ENCODE peak calls at places on chromosomes 4 and X, in ten cellular contexts. S, X, N, H, M, U, R, V, O and F are unnamed samples.

GRCh38 chr4:110130578-110131358 is 67.6 kb downstream of the ELOVL6 start:
- DNase-seq in S (no peak), X (no peak), N (no peak), H (no peak), M (no peak), U (no peak), R (no peak), V (no peak), O (no peak), F (no peak)

GRCh38 chrX:44915361-44915868 is 42.4 kb downstream of the KDM6A start:
- DNase-seq in S (no peak), X (no peak), N (no peak), H (no peak), M (no peak), U (peak), R (peak), V (no peak), O (no peak), F (peak)

GRCh38 chr4:140256335-140256734 is 102.4 kb upstream of the MAML3 start:
- DNase-seq in S (no peak), X (no peak), N (no peak), H (no peak), M (no peak), U (peak), R (peak), V (no peak), O (no peak), F (peak)

GRCh38 chrX:155747520-155747919 is 133.6 kb upstream of the VAMP7 start:
- DNase-seq in S (no peak), X (no peak), N (peak), H (no peak), M (no peak), U (peak), R (peak), V (no peak), O (no peak), F (peak)

GRCh38 chrX:9420513-9420912 is 44.3 kb upstream of the TBL1X start:
- DNase-seq in S (no peak), X (no peak), N (no peak), H (no peak), M (peak), U (no peak), R (peak), V (no peak), O (no peak), F (no peak)

GRCh38 chr4:38688676-38689355 is 24.8 kb downstream of the KLF3 start:
- DNase-seq in S (no peak), X (no peak), N (no peak), H (no peak), M (no peak), U (peak), R (no peak), V (no peak), O (no peak), F (peak)

GRCh38 chr4:109879636-109880314 is 31.9 kb downstream of the LRIT3 start:
- DNase-seq in S (no peak), X (no peak), N (no peak), H (no peak), M (no peak), U (no peak), R (no peak), V (no peak), O (no peak), F (no peak)

GRCh38 chr4:5191831-5192230 is 140.6 kb downstream of the STK32B start:
- DNase-seq in S (no peak), X (no peak), N (no peak), H (no peak), M (no peak), U (no peak), R (no peak), V (no peak), O (no peak), F (no peak)

GRCh38 chr4:142408003-142408441 is 438.1 kb downstream of the INPP4B start:
- DNase-seq in S (no peak), X (no peak), N (no peak), H (no peak), M (no peak), U (peak), R (no peak), V (no peak), O (no peak), F (no peak)

GRCh38 chrX:1528884-1529203 is 8.1 kb downstream of the P2RY8 start:
- DNase-seq in S (no peak), X (no peak), N (no peak), H (no peak), M (peak), U (no peak), R (no peak), V (no peak), O (no peak), F (no peak)

GRCh38 chrX:120015145-120016067 is 62.1 kb downstream of the RHOXF2B start:
- DNase-seq in S (no peak), X (no peak), N (no peak), H (no peak), M (no peak), U (no peak), R (no peak), V (no peak), O (no peak), F (peak)

GRCh38 chr4:9893329-9894108 is 112.1 kb downstream of the DRD5 start:
- DNase-seq in S (no peak), X (no peak), N (no peak), H (no peak), M (peak), U (no peak), R (peak), V (no peak), O (no peak), F (no peak)

GRCh38 chr4:26191353-26191752 is 129.5 kb upstream of the RBPJ start:
- DNase-seq in S (no peak), X (no peak), N (no peak), H (no peak), M (no peak), U (no peak), R (no peak), V (no peak), O (no peak), F (no peak)

GRCh38 chr4:5788144-5788543 is 77.1 kb downstream of the EVC start:
- DNase-seq in S (peak), X (no peak), N (no peak), H (no peak), M (peak), U (no peak), R (no peak), V (peak), O (no peak), F (no peak)

GRCh38 chr4:7553280-7553679 is 118.5 kb upstream of the PSAPL1 start:
- DNase-seq in S (no peak), X (no peak), N (no peak), H (no peak), M (no peak), U (no peak), R (no peak), V (no peak), O (no peak), F (no peak)

GRCh38 chr4:73868206-73869129 is 725 bp upstream of the CXCL1 start:
- DNase-seq in S (no peak), X (no peak), N (no peak), H (no peak), M (no peak), U (peak), R (peak), V (peak), O (no peak), F (no peak)

GRCh38 chr4:65559270-65559669 is 111.0 kb downstream of the EPHA5 start:
- DNase-seq in S (no peak), X (no peak), N (no peak), H (no peak), M (no peak), U (no peak), R (no peak), V (no peak), O (no peak), F (no peak)

GRCh38 chr4:168978001-168978700 is 31.9 kb downstream of the CBR4 start:
- DNase-seq in S (no peak), X (no peak), N (no peak), H (no peak), M (no peak), U (no peak), R (no peak), V (no peak), O (no peak), F (no peak)

GRCh38 chrX:49237060-49237459 is 1.8 kb downstream of the CCDC22 start:
- DNase-seq in S (no peak), X (no peak), N (no peak), H (no peak), M (no peak), U (no peak), R (no peak), V (no peak), O (no peak), F (no peak)

GRCh38 chr4:38113136-38113535 is 152.9 kb downstream of the PTTG2 start:
- DNase-seq in S (no peak), X (no peak), N (no peak), H (no peak), M (no peak), U (no peak), R (no peak), V (no peak), O (no peak), F (no peak)

GRCh38 chr4:163866728-163867313 is 372.3 kb downstream of the TMA16 start:
- DNase-seq in S (no peak), X (no peak), N (no peak), H (no peak), M (no peak), U (no peak), R (peak), V (no peak), O (no peak), F (no peak)

GRCh38 chrX:121831601-121832000 is 784.2 kb downstream of the GLUD2 start:
- DNase-seq in S (no peak), X (no peak), N (no peak), H (no peak), M (no peak), U (no peak), R (no peak), V (no peak), O (no peak), F (no peak)

GRCh38 chr4:173252024-173252935 is 81.9 kb downstream of the HMGB2 start:
- DNase-seq in S (no peak), X (peak), N (peak), H (no peak), M (no peak), U (peak), R (peak), V (peak), O (peak), F (peak)

GRCh38 chr4:101400096-101400495 is 52.8 kb upstream of the PPP3CA start:
- DNase-seq in S (no peak), X (no peak), N (no peak), H (no peak), M (no peak), U (no peak), R (no peak), V (no peak), O (no peak), F (no peak)

GRCh38 chrX:54043696-54044125 is 562 bp downstream of the PHF8 start:
- DNase-seq in S (no peak), X (no peak), N (peak), H (peak), M (no peak), U (no peak), R (peak), V (no peak), O (no peak), F (peak)

GRCh38 chr4:56388311-56388710 is 1.0 kb upstream of the AASDH start:
- DNase-seq in S (no peak), X (no peak), N (no peak), H (no peak), M (no peak), U (peak), R (peak), V (no peak), O (no peak), F (no peak)

GRCh38 chrX:53253293-53254020 is 27.9 kb downstream of the IQSEC2 start:
- DNase-seq in S (no peak), X (no peak), N (no peak), H (no peak), M (no peak), U (no peak), R (peak), V (no peak), O (no peak), F (no peak)

DNA sequence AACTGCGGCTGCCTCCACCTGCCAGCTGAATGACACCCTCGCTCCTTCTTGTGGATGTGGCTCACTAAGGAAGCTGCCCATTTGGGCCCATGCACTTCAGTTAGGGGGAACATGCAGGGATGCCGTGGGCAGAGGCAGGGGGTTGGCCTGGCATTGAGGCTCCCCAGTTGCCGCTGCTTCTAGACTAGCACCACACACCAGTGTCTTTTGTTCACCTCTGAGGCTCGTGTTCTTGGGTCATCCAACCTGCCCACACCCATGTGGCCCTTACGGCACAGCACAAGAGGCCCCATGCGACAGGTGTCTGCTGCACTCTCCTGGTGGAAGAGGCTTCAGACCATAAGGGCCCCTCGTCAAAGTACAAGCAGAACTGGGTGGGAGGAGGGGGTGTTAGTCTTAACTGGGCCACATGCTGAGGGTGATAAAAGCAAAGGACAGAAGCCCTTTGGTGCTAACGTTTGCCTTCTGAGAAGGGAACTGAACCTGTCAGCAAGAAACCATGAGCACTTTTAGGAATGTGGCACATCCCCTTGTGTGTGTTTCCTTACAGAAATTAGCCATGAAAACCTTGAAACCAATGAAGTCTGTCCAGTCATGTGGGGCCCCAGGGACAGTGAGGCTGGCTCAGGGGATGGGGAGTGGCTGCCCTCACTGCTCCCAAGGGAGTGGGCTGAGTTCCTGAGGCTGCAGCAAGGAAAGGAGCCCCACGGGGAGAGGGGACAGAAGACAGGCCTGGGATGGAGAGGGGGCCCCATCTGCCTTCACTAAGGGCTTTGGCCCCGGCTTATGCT is 39.2 kb downstream of the MAP7D3 start:
- DNase-seq in S (no peak), X (no peak), N (no peak), H (no peak), M (no peak), U (no peak), R (no peak), V (peak), O (no peak), F (no peak)
- TF ChIP-seq POLR2A in S (no peak), X (no peak), N (no peak), H (no peak), M (no peak), U (no peak), R (no peak), V (no peak), O (no peak), F (no peak)

DNA sequence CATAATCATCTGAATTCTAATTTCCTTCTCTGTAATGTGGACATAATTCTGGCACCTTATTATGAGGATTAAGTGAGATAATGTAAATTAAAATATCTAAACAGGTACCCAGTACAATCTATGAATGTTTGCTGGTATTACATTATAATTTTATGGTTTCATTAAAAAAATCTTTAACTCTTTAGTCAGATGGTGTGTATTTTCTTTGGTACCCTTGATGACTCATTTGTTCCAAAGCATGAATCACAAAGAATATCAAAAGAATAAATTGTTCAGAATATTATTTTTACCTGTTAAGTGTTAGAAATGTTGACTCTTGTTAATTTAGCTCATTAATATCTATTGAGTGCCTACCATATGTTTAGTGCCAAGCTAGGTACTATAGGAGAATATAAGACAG is 74.3 kb downstream of the SNX25 start:
- DNase-seq in S (no peak), X (no peak), N (no peak), H (no peak), M (no peak), U (peak), R (no peak), V (no peak), O (no peak), F (no peak)
- TF ChIP-seq POLR2A in S (no peak), X (no peak), N (no peak), H (no peak), M (no peak), U (no peak), R (no peak), V (no peak), O (no peak), F (no peak)

GRCh38 chrX:47523713-47524166 is 37.3 kb upstream of the ARAF start:
- DNase-seq in S (no peak), X (no peak), N (no peak), H (no peak), M (no peak), U (no peak), R (no peak), V (peak), O (no peak), F (no peak)

GRCh38 chrX:47518105-47518504 is 35.1 kb upstream of the ZNF41 start:
- DNase-seq in S (no peak), X (no peak), N (no peak), H (no peak), M (no peak), U (no peak), R (no peak), V (no peak), O (no peak), F (no peak)

GRCh38 chrX:47523297-47523696 is 37.7 kb upstream of the ARAF start:
- DNase-seq in S (peak), X (peak), N (peak), H (peak), M (peak), U (peak), R (peak), V (peak), O (peak), F (peak)
- TF ChIP-seq POLR2A in S (no peak), X (no peak), N (no peak), H (no peak), M (no peak), U (no peak), R (no peak), V (no peak), O (no peak), F (peak)

GRCh38 chrX:12956704-12957541 is 18.0 kb upstream of the TMSB4X start:
- DNase-seq in S (no peak), X (peak), N (no peak), H (no peak), M (peak), U (peak), R (peak), V (no peak), O (no peak), F (peak)
- TF ChIP-seq POLR2A in S (no peak), X (no peak), N (no peak), H (no peak), M (no peak), U (peak), R (peak), V (no peak), O (no peak), F (no peak)

DNA sequence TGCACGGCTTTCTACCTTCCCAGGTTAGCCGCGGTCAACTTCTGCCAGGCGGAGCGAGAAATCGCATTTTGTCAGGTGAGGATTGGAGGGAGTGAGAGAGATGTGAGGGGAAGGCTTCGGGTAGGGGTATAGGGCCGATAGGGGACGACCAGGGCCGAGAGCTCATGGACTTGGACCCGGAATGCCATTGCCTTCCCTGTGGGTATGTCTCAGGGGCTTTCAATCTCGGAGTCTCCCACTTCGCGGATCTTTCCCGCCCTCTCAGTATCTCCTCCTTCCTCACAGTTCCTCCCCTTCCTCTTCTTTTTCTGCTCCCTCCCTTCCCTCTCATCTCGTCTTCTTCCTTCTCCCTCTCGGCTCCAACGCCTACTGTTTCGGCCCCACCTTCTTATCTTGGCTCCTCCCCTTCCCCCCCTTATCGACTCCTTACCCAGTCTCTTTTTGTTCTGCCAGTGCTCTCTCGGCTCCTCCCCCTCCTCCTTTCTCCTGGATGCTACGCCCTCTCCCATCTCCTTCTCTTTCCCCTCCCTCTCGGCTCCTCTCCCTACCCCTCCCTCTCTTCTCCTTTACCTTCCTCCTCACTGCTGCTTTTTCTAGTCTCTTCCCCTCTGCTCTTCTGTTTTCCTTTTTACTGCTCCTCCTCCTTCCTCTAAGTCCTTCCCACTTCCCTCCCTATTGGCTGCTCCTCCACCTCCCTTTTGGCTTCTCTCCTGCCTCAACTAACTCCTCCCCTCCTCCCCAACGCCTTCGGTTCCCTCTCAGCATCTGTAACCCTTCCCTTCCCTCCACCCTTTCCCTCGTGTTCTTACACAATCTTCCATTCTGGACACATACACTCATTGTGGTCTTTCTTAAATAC is 29.4 kb upstream of the RBMX start:
- DNase-seq in S (peak), X (peak), N (peak), H (peak), M (peak), U (peak), R (peak), V (peak), O (peak), F (peak)
- TF ChIP-seq POLR2A in S (no peak), X (no peak), N (peak), H (no peak), M (no peak), U (peak), R (peak), V (peak), O (peak), F (peak)

DNA sequence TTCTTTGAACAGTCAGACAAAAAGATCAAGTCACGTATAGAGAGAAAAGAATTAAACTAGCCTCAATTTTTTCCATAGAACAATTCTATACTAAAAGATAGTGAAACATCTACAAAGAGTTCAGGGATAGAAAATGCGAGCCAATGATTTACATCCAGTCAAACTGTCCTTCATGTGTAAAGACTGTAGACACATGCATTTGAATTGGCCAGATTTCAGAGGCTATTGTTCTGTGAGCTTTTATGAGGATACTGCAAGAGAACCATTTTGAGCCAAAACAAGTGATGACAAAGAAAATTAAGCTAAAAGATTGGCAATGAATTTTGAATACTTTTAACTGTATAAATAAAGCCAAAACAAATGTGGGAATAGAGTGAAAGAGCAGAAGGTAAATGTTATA is 1230.3 kb downstream of the RPA4 start:
- DNase-seq in S (no peak), X (no peak), N (no peak), H (no peak), M (no peak), U (no peak), R (no peak), V (no peak), O (no peak), F (no peak)
- TF ChIP-seq POLR2A in S (no peak), X (no peak), N (no peak), H (no peak), M (no peak), U (no peak), R (no peak), V (no peak), O (no peak), F (no peak)